ENCODE peak calls at places on chromosomes 5 and 9, in seven cellular contexts. A is GM23248, R is fibroblast of lung, W is astrocyte, G is trophoblast cell, T is heart left ventricle, E is cardiac muscle cell. N is an unnamed sample. For H3K9me3, the result is how much of the 10 kb centered on the place peaks cover.

GRCh38 chr5:1105350-1106265 is 6.3 kb downstream of the SLC12A7 start:
- DNase-seq in A (no peak), R (no peak), W (no peak), G (no peak), T (no peak), E (no peak), N (peak)

GRCh38 chr5:27020965-27021364 is 17.4 kb downstream of the CDH9 start:
- DNase-seq in A (peak), R (peak), W (peak), G (no peak), T (no peak), E (peak), N (no peak)

GRCh38 chr5:176810687-176811501 is 535 bp downstream of the UNC5A start:
- DNase-seq in A (peak), R (peak), W (peak), G (no peak), T (no peak), E (no peak), N (no peak)

GRCh38 chr5:32297181-32298055 is 15.3 kb downstream of the MTMR12 start:
- DNase-seq in A (no peak), R (no peak), W (no peak), G (no peak), T (no peak), E (no peak), N (no peak)

GRCh38 chr5:169335806-169336205 is 34.9 kb upstream of the SLIT3 start:
- DNase-seq in A (no peak), R (no peak), W (no peak), G (no peak), T (no peak), E (no peak), N (no peak)

GRCh38 chr5:151115272-151115905 is 34.6 kb upstream of the TNIP1 start:
- DNase-seq in A (peak), R (peak), W (peak), G (peak), T (peak), E (peak), N (peak)

GRCh38 chr5:110258460-110258859 is 468.0 kb downstream of the TMEM232 start:
- DNase-seq in A (peak), R (peak), W (peak), G (peak), T (no peak), E (peak), N (no peak)

GRCh38 chr9:121581775-121582600 is 69.4 kb upstream of the DAB2IP start:
- DNase-seq in A (no peak), R (no peak), W (no peak), G (no peak), T (no peak), E (no peak), N (no peak)

GRCh38 chr5:33367396-33367795 is 73.4 kb upstream of the TARS1 start:
- DNase-seq in A (no peak), R (no peak), W (no peak), G (no peak), T (no peak), E (no peak), N (no peak)

GRCh38 chr5:150946351-150946905 is 41.6 kb upstream of the ZNF300 start:
- DNase-seq in A (peak), R (peak), W (peak), G (peak), T (peak), E (no peak), N (no peak)

GRCh38 chr9:136577941-136578619 is 32.2 kb upstream of the NOTCH1 start:
- DNase-seq in A (no peak), R (no peak), W (no peak), G (peak), T (no peak), E (no peak), N (no peak)

GRCh38 chr9:136572596-136573313 is 26.9 kb upstream of the NOTCH1 start:
- DNase-seq in A (no peak), R (no peak), W (no peak), G (no peak), T (no peak), E (peak), N (no peak)

GRCh38 chr9:136576269-136576626 is 30.4 kb upstream of the NOTCH1 start:
- DNase-seq in A (peak), R (no peak), W (no peak), G (no peak), T (no peak), E (no peak), N (no peak)

GRCh38 chr9:136578620-136578914 is 32.7 kb upstream of the NOTCH1 start:
- DNase-seq in A (no peak), R (no peak), W (no peak), G (no peak), T (no peak), E (no peak), N (no peak)

DNA sequence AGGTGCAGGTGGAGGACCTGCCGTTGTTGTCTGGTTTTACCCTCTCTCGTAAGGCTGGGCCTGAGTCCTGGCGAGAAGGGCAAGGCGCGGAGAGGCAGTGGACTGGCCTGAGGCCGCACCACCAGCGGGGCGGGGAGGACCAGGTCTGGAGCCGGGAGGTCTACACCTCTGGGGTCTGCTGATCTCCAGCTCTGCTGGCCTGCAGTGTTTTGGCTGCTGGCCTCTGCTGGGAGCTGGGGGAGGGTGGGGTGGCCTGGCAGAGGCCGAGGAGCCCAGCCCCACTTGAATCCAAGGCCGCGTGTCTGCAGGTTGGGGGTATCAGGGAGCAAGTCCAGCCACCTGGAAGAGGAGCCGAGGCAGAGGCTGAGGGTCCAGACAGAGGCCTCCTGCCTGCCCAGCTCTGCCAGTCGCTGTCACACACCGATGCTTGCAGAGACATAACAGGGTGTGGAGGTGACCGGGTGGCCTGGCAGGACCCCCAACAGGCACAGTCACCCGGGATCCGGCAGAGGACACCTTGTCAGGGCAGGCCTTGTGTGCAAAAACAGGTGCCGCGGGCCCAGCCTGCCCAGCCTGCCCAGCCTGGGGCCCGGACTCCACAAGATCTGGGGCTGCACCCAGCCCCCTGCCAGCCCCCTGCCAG is 29.9 kb upstream of the NOTCH1 start:
- DNase-seq in A (no peak), R (no peak), W (no peak), G (no peak), T (no peak), E (no peak), N (no peak)
- H3K27ac ChIP-seq in A (no peak), R (no peak), W (no peak), G (no peak), T (no peak), E (no peak), N (no peak)

GRCh38 chr5:35867998-35868397 is 11.3 kb downstream of the IL7R start:
- DNase-seq in A (no peak), R (no peak), W (no peak), G (no peak), T (no peak), E (no peak), N (no peak)
- H3K9me3 ChIP-seq in A (under half), R (under half), W (under half), G (under half), T (under half), E (under half), N (under half)

GRCh38 chr5:180785794-180786221 is 16.8 kb downstream of the MGAT1 start:
- DNase-seq in A (peak), R (peak), W (peak), G (peak), T (no peak), E (peak), N (no peak)
- H3K27ac ChIP-seq in A (peak), R (peak), W (peak), G (peak), T (peak), E (peak), N (no peak)

GRCh38 chr5:43603535-43604363 is 769 bp downstream of the NNT start:
- DNase-seq in A (peak), R (peak), W (peak), G (peak), T (peak), E (peak), N (peak)

GRCh38 chr5:43604699-43605098 is 1.7 kb downstream of the NNT start:
- DNase-seq in A (no peak), R (no peak), W (no peak), G (no peak), T (no peak), E (no peak), N (no peak)

GRCh38 chr5:43609752-43610151 is 6.8 kb downstream of the NNT start:
- DNase-seq in A (no peak), R (peak), W (no peak), G (peak), T (no peak), E (no peak), N (peak)

GRCh38 chr5:43606351-43606750 is 3.4 kb downstream of the NNT start:
- DNase-seq in A (no peak), R (no peak), W (no peak), G (no peak), T (no peak), E (no peak), N (no peak)

DNA sequence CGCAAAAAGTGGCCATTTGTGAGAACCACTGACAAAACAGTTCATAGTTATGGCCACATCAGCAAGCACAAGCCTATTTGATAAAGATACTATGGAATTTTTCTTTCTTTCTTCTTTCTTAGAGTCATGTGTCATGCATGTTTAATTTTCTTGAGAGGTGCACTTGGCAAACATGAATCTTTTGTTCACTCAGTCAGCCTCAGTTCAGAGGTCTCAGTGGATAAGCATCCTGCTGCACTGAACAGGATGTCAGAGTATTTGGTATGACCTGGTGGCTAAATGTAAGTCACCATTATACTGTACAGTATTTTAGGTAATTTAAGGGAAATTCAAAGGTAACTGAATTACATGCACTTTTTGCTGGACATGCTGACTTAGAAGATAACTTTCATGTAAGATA is 5.4 kb downstream of the NNT start:
- DNase-seq in A (no peak), R (no peak), W (no peak), G (no peak), T (no peak), E (no peak), N (no peak)
- H3K9me3 ChIP-seq in A (under half), R (under half), W (under half), G (under half), T (under half), E (under half), N (under half)

GRCh38 chr9:128921881-128922763 is 1.3 kb downstream of the PHYHD1 start:
- DNase-seq in A (peak), R (peak), W (no peak), G (peak), T (peak), E (peak), N (no peak)
- H3K27ac ChIP-seq in A (no peak), R (peak), W (no peak), G (peak), T (peak), E (peak), N (no peak)

GRCh38 chr9:132826576-132827365 is 51.3 kb downstream of the AK8 start:
- DNase-seq in A (no peak), R (no peak), W (no peak), G (no peak), T (no peak), E (no peak), N (no peak)

GRCh38 chr9:132826131-132826530 is 52.0 kb downstream of the AK8 start:
- DNase-seq in A (no peak), R (no peak), W (no peak), G (no peak), T (no peak), E (no peak), N (no peak)

GRCh38 chr9:132832171-132832570 is 45.9 kb downstream of the AK8 start:
- DNase-seq in A (no peak), R (no peak), W (no peak), G (no peak), T (no peak), E (no peak), N (no peak)

GRCh38 chr9:132827366-132827765 is 50.7 kb downstream of the AK8 start:
- DNase-seq in A (no peak), R (no peak), W (no peak), G (no peak), T (no peak), E (no peak), N (no peak)

GRCh38 chr9:132828201-132828770 is 49.8 kb downstream of the AK8 start:
- DNase-seq in A (no peak), R (no peak), W (no peak), G (no peak), T (no peak), E (no peak), N (no peak)
- H3K9me3 ChIP-seq in A (under half), R (under half), W (under half), G (under half), T (under half), E (under half), N (under half)

N was measured in CD4-positive, alpha-beta memory T cell.